ENCODE peak calls at places on chromosome 15, in four cellular contexts. G, M, N and O are unnamed samples. For H3K27me3, the result is how much of the 10 kb centered on the place peaks cover.

GRCh38 chr15:45314960-45315359 is 62.9 kb downstream of the SLC28A2 start:
- DNase-seq in G (no peak), M (no peak), N (no peak), O (peak)

GRCh38 chr15:94312946-94313345 is 81.6 kb downstream of the MCTP2 start:
- DNase-seq in G (no peak), M (no peak), N (no peak), O (no peak)

GRCh38 chr15:70513818-70514217 is 249.5 kb downstream of the UACA start:
- DNase-seq in G (no peak), M (no peak), N (no peak), O (no peak)

GRCh38 chr15:100889359-100890058 is 9.9 kb downstream of the ALDH1A3 start:
- DNase-seq in G (peak), M (no peak), N (peak), O (peak)

GRCh38 chr15:89105147-89105546 is 16.9 kb downstream of the ABHD2 start:
- DNase-seq in G (no peak), M (no peak), N (no peak), O (no peak)

GRCh38 chr15:70466895-70467529 is 296.3 kb downstream of the UACA start:
- DNase-seq in G (no peak), M (peak), N (no peak), O (peak)

GRCh38 chr15:59562787-59563186 is 48.8 kb upstream of the GCNT3 start:
- DNase-seq in G (no peak), M (no peak), N (no peak), O (no peak)

GRCh38 chr15:51726302-51727073 is 11.0 kb downstream of the LYSMD2 start:
- DNase-seq in G (no peak), M (no peak), N (no peak), O (peak)

GRCh38 chr15:80250614-80251504 is 1.2 kb downstream of the CTXND1 start:
- DNase-seq in G (no peak), M (no peak), N (no peak), O (no peak)
- H3K27me3 ChIP-seq in G (under half), M (under half), N (half or more), O (half or more)

GRCh38 chr15:96345560-96346389 is 15.3 kb downstream of the NR2F2 start:
- DNase-seq in G (no peak), M (peak), N (peak), O (no peak)
- TF ChIP-seq POLR2AphosphoS5 in G (no peak), M (peak), N (no peak), O (peak)

DNA sequence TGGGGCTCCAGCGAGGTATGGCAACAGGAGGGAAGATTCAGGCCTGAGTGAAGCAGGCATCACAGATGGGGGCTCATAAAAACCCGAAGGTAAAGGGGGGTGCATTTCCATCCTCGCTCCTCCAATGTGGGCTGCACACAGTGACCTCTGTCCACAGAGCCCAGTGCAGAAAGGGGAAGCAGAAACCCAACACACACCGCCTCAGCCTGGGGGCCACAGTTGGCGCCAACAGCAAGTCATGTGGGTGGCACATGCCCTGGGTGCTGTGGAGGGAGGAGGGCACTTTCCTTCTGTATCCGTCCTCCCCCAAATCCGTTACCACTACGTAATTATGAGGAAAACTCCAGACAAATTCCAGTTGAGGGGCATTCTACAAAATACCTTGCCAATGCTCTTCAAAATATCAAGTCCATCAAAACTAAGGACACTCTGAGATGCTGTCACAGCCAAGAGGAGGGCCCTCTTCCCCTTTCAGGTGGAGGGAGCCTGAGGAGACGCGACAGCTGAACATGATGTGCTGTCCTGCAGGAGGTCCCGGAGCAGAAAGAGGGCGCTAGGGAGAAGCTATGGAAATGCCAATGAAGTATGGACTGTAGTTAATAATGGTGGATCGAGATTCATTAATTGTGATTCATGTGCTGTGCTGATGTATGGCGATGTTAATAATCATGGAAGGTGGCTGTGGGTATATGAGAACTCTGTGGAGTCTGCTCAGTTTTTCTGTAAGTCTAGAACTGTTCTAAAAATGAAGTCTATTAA is 16.4 kb downstream of the APBA2 start:
- DNase-seq in G (no peak), M (no peak), N (peak), O (no peak)
- TF ChIP-seq CTCF in G (no peak), M (no peak), N (no peak), O (no peak)

DNA sequence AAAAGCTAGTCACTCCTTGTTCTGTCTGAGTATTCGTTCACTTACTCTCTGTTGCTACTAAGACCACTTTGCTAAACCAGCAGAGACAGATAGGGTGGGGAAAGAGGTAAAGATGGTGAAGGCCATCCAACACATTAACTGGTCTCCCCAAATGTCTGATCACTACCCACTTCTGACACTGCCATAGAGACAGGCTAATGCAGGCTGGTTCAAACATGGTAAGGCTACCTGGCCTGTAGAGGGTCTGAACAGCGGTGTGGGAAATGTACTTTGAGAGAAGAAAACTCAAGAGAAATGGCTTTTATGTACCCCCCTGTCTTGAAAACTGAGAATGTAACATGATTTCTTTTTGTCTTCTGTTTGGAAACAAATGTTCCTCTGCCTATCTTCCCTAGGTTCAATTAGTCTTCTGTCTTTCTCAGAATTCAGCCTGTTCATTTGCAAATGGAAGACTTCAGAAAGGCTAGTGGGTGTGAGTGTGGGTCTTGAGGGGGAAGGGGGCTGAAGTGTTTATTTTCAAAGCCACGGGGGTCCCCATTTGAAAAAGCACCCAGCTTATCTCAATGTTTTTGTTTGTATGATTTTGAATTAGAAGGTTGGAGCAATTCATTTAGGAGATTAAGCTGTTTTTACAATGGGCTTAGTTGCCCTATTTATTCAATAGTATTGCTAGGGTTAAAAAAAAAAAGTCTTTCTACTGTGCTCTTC is 15.8 kb downstream of the ALDH1A2 start:
- DNase-seq in G (no peak), M (no peak), N (no peak), O (no peak)
- H3K27me3 ChIP-seq in G (under half), M (under half), N (under half), O (under half)

GRCh38 chr15:90483640-90484039 is 46.1 kb upstream of the CRTC3 start:
- DNase-seq in G (no peak), M (no peak), N (no peak), O (no peak)
- TF ChIP-seq POLR2AphosphoS5 in G (no peak), M (no peak), N (no peak), O (no peak)

GRCh38 chr15:83106994-83107840 is at the start of gene TM6SF1:
- DNase-seq in G (no peak), M (no peak), N (no peak), O (no peak)
- TF ChIP-seq CTCF in G (no peak), M (no peak), N (no peak), O (no peak)

GRCh38 chr15:76860201-76860600 is 44.9 kb downstream of the SCAPER start:
- DNase-seq in G (no peak), M (no peak), N (no peak), O (no peak)
- H3K27me3 ChIP-seq in G (under half), M (under half), N (under half), O (under half)

GRCh38 chr15:66786222-66786621 is 84.2 kb downstream of the SMAD6 start:
- DNase-seq in G (no peak), M (no peak), N (no peak), O (no peak)

GRCh38 chr15:66788024-66788423 is 86.0 kb downstream of the SMAD6 start:
- DNase-seq in G (no peak), M (no peak), N (no peak), O (no peak)

GRCh38 chr15:66786708-66787471 is 84.9 kb downstream of the SMAD6 start:
- DNase-seq in G (no peak), M (no peak), N (no peak), O (no peak)

GRCh38 chr15:66787472-66787871 is 85.4 kb downstream of the SMAD6 start:
- DNase-seq in G (no peak), M (no peak), N (no peak), O (no peak)

DNA sequence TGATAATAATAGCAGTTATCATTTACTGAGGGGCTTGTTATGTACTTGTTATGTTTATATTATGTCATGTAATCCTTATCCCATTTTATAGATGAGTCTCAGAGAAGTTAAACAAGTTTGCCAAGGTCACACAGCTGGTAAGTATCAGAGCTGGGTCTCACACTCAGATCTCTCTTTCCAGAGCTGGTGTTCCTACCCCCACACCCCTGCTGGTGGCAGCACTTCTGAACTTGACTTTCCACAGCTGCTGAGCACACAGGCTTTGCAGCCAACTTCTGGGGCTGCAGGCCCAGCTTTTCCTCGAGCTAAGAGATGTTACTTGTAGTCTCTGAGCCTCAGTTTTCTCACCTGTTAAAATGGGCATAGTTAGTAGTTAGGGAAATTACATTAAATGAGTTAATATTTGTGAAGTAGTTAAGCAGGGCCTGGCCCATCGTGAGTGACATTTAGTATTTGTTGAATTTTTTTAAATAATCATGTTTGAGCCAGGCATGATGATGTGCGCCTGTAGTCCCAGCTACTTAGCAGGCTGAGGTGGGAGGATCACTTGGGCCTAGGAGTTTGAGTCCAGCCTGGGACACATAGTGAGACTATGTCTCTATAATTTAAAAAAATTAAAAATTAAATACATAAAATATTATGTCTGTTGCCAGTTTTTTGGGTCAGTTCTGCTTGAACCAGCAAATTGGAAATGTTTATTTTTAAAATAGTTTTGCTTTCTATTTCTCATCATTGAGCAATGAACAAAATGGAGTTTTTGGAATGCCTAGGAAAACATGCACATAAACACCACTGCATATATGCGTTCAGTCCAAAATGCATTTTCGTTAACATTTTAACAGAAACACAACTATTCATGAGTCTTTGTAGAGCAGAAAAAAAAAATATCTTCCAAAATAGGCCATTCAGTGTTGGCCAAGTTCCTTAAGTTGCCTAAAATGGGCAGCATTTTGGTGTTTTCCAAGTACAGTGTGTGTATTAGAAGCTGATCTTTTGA is 87.3 kb downstream of the SMAD6 start:
- DNase-seq in G (no peak), M (peak), N (no peak), O (peak)
- TF ChIP-seq POLR2AphosphoS5 in G (no peak), M (peak), N (no peak), O (no peak)